ENCODE peak calls at places on chromosomes 12 and 14, in ten cellular contexts. B, A, F, W, V, G, J, C, K and P are unnamed samples. For H3K4me1, the result is how much of the 10 kb centered on the place peaks cover.

GRCh38 chr12:104579716-104580495 is 123.2 kb downstream of the CHST11 start:
- DNase-seq in B (no peak), A (no peak), F (no peak), W (no peak), V (no peak), G (no peak), J (no peak), C (no peak), K (no peak), P (no peak)

GRCh38 chr12:53053223-53054111 is 3.6 kb downstream of the TNS2 start:
- DNase-seq in B (peak), A (peak), F (peak), W (peak), V (peak), G (peak), J (peak), C (peak), K (peak), P (no peak)

GRCh38 chr14:22898302-22898894 is 15.4 kb downstream of the REM2 start:
- DNase-seq in B (no peak), A (no peak), F (no peak), W (no peak), V (no peak), G (no peak), J (no peak), C (no peak), K (no peak), P (no peak)

GRCh38 chr12:15522574-15523187 is 200.4 kb downstream of the PTPRO start:
- DNase-seq in B (no peak), A (peak), F (no peak), W (peak), V (no peak), G (peak), J (peak), C (no peak), K (no peak), P (no peak)

GRCh38 chr12:132286912-132287311 is 42.5 kb downstream of the GALNT9 start:
- DNase-seq in B (no peak), A (no peak), F (no peak), W (peak), V (no peak), G (no peak), J (no peak), C (no peak), K (no peak), P (peak)

GRCh38 chr12:85448548-85449139 is 168.6 kb downstream of the ALX1 start:
- DNase-seq in B (no peak), A (no peak), F (no peak), W (no peak), V (no peak), G (peak), J (no peak), C (no peak), K (no peak), P (no peak)

GRCh38 chr14:90499908-90500664 is 103.3 kb downstream of the CALM1 start:
- DNase-seq in B (no peak), A (no peak), F (no peak), W (no peak), V (no peak), G (no peak), J (peak), C (peak), K (no peak), P (peak)

GRCh38 chr14:35189422-35189821 is 67.1 kb downstream of the PRORP start:
- DNase-seq in B (no peak), A (no peak), F (no peak), W (no peak), V (no peak), G (no peak), J (no peak), C (no peak), K (no peak), P (no peak)

GRCh38 chr12:92098594-92099370 is 46.9 kb downstream of the BTG1 start:
- DNase-seq in B (no peak), A (no peak), F (no peak), W (no peak), V (no peak), G (no peak), J (no peak), C (no peak), K (no peak), P (no peak)

GRCh38 chr14:43005807-43006206 is 1399.1 kb downstream of the LRFN5 start:
- DNase-seq in B (no peak), A (no peak), F (no peak), W (no peak), V (no peak), G (no peak), J (no peak), C (no peak), K (no peak), P (no peak)

GRCh38 chr14:89351958-89352404 is 65.1 kb downstream of the FOXN3 start:
- DNase-seq in B (no peak), A (no peak), F (no peak), W (no peak), V (no peak), G (no peak), J (no peak), C (no peak), K (no peak), P (no peak)

GRCh38 chr14:74792249-74793039 is 29.3 kb downstream of the YLPM1 start:
- DNase-seq in B (no peak), A (no peak), F (peak), W (no peak), V (no peak), G (peak), J (peak), C (no peak), K (no peak), P (no peak)

GRCh38 chr12:15130521-15130920 is 90.7 kb downstream of the RERG start:
- DNase-seq in B (no peak), A (no peak), F (no peak), W (no peak), V (no peak), G (no peak), J (no peak), C (no peak), K (no peak), P (no peak)

GRCh38 chr12:57386187-57386720 is 44.6 kb downstream of the R3HDM2 start:
- DNase-seq in B (peak), A (no peak), F (no peak), W (no peak), V (no peak), G (no peak), J (no peak), C (no peak), K (no peak), P (no peak)

GRCh38 chr14:21734457-21735074 is 60.9 kb upstream of the OR4E1 start:
- DNase-seq in B (no peak), A (peak), F (peak), W (peak), V (no peak), G (peak), J (peak), C (no peak), K (no peak), P (no peak)

GRCh38 chr12:116996648-116997047 is 85.9 kb downstream of the FBXW8 start:
- DNase-seq in B (no peak), A (no peak), F (no peak), W (no peak), V (no peak), G (no peak), J (no peak), C (no peak), K (no peak), P (no peak)

GRCh38 chr12:112015938-112016337 is 2.7 kb downstream of the ERP29 start:
- DNase-seq in B (no peak), A (no peak), F (no peak), W (no peak), V (no peak), G (no peak), J (no peak), C (no peak), K (no peak), P (no peak)

GRCh38 chr14:30584058-30584630 is 25.2 kb downstream of the G2E3 start:
- DNase-seq in B (no peak), A (no peak), F (no peak), W (no peak), V (no peak), G (no peak), J (no peak), C (no peak), K (no peak), P (no peak)

GRCh38 chr12:52605542-52605941 is 4.3 kb upstream of the KRT72 start:
- DNase-seq in B (no peak), A (no peak), F (no peak), W (no peak), V (no peak), G (no peak), J (no peak), C (no peak), K (no peak), P (no peak)

GRCh38 chr12:64753427-64753826 is 5.8 kb downstream of the GNS start:
- DNase-seq in B (no peak), A (no peak), F (no peak), W (no peak), V (no peak), G (no peak), J (no peak), C (no peak), K (no peak), P (no peak)

GRCh38 chr12:64760808-64761573 is 1.8 kb upstream of the GNS start:
- DNase-seq in B (no peak), A (no peak), F (peak), W (no peak), V (no peak), G (no peak), J (no peak), C (no peak), K (no peak), P (no peak)

GRCh38 chr12:64759035-64759894 is at the start of gene GNS:
- DNase-seq in B (peak), A (peak), F (peak), W (peak), V (peak), G (peak), J (peak), C (peak), K (peak), P (peak)

GRCh38 chr12:64756371-64756770 is 2.8 kb downstream of the GNS start:
- DNase-seq in B (no peak), A (no peak), F (no peak), W (no peak), V (no peak), G (no peak), J (no peak), C (no peak), K (no peak), P (no peak)

GRCh38 chr12:64757778-64758177 is 1.4 kb downstream of the GNS start:
- DNase-seq in B (no peak), A (no peak), F (no peak), W (no peak), V (no peak), G (no peak), J (no peak), C (no peak), K (no peak), P (no peak)
- H3K27ac ChIP-seq in B (no peak), A (no peak), F (no peak), W (no peak), V (peak), G (no peak), J (no peak), C (peak), K (no peak), P (no peak)

GRCh38 chr12:2892246-2892645 is 1.6 kb downstream of the TULP3 start:
- DNase-seq in B (no peak), A (no peak), F (no peak), W (no peak), V (no peak), G (no peak), J (no peak), C (no peak), K (no peak), P (no peak)
- H3K4me1 ChIP-seq in B (under half), A (under half), F (under half), W (under half), V (half or more), G (under half), J (under half), C (under half), K (under half), P (under half)

GRCh38 chr12:38932320-38932719 is 26.9 kb upstream of the CPNE8 start:
- DNase-seq in B (no peak), A (no peak), F (no peak), W (no peak), V (no peak), G (no peak), J (no peak), C (no peak), K (no peak), P (no peak)
- H3K27ac ChIP-seq in B (no peak), A (no peak), F (no peak), W (no peak), V (no peak), G (no peak), J (no peak), C (no peak), K (no peak), P (no peak)

GRCh38 chr12:124544311-124544970 is 23.0 kb downstream of the NCOR2 start:
- DNase-seq in B (no peak), A (no peak), F (no peak), W (no peak), V (no peak), G (no peak), J (no peak), C (no peak), K (no peak), P (no peak)

GRCh38 chr12:124544983-124545382 is 22.4 kb downstream of the NCOR2 start:
- DNase-seq in B (no peak), A (no peak), F (no peak), W (no peak), V (no peak), G (no peak), J (no peak), C (no peak), K (no peak), P (no peak)

GRCh38 chr12:124543591-124544310 is 23.7 kb downstream of the NCOR2 start:
- DNase-seq in B (no peak), A (no peak), F (no peak), W (no peak), V (no peak), G (peak), J (no peak), C (no peak), K (no peak), P (no peak)

GRCh38 chr12:124547626-124548025 is 19.8 kb downstream of the NCOR2 start:
- DNase-seq in B (no peak), A (no peak), F (no peak), W (no peak), V (no peak), G (no peak), J (no peak), C (no peak), K (no peak), P (no peak)

DNA sequence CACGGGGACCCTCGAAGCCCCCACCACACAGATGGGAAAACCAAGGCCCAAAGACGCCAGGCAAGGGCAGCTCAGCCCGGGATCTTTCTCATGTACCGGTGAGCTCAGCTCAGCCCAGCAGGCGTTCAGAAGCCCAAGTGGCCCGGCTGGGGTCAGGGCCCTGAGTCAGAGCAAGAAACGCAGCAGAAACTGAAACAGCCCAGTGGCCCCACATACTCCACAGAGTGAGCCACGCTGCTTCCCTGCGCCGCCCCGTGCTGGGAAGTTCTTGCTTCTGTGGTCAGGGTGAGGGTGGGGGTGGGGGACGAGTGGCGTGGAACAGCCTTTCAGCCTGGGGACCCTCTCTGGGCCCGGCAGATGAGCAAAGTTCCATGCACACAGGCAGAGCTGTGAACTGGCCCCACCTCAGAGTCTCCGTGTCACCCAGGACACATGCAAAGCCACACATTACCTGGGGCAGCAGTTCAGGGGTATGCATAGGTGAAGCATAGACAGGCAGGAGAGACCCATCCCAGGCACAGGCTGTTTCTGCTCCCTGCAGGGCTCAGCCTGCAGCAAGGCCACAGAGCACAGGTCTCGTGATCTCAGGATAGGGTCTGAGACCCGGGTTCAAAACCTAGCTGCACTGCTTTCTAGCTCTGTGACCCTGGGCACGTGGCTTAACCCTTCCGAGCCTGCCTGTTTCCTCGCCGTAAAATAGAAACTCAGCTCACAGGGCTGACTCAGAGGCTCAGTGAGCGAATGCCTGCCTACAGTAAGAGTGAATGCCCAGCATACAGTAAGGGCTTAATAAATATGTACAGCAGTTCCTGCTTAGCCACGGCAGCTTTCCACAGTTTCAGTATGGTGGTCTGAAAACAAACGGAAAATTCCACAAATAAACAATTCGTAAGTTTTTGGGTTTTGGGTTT is 21.6 kb downstream of the NCOR2 start:
- DNase-seq in B (no peak), A (no peak), F (no peak), W (no peak), V (no peak), G (no peak), J (no peak), C (peak), K (no peak), P (no peak)
- H3K4me1 ChIP-seq in B (under half), A (under half), F (under half), W (under half), V (half or more), G (under half), J (under half), C (half or more), K (half or more), P (under half)

DNA sequence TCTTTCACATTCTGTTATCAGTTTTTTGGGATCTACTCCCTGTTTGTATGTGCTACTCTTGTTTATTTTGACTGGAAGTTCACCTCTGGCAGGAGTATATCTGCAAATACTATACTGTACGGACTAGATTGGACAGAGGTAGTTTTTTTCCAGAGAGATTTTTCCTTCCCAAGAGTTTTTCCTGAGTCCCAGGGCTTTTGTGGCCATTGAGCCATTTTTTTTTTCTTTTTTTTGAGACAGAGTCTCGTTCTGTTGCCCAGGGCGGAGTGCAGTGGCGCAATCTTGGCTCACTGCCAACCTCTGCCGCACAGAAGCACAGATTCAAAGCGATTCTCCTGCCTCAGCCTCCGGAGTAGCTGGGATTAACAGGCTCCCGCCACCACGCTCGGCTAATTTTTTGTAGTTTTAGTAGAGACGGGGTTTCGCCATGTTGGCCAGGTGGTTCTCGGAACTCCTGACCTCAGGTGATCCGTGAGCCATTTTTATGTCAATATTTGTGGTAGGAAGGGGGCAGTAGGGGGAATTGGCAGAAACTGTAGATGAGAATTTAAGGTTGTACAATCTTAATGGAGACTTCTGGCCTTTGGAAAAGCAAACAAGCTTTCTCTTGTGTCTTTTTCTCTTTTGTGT is 19.4 kb downstream of the KTN1 start:
- DNase-seq in B (no peak), A (no peak), F (no peak), W (peak), V (peak), G (no peak), J (no peak), C (peak), K (no peak), P (peak)
- H3K27ac ChIP-seq in B (no peak), A (no peak), F (no peak), W (peak), V (no peak), G (no peak), J (no peak), C (no peak), K (no peak), P (peak)

GRCh38 chr14:101351146-101351545 is 210.1 kb upstream of the DIO3 start:
- DNase-seq in B (no peak), A (no peak), F (no peak), W (no peak), V (no peak), G (no peak), J (no peak), C (no peak), K (no peak), P (no peak)
- H3K4me1 ChIP-seq in B (under half), A (under half), F (under half), W (under half), V (under half), G (under half), J (under half), C (under half), K (under half), P (under half)

DNA sequence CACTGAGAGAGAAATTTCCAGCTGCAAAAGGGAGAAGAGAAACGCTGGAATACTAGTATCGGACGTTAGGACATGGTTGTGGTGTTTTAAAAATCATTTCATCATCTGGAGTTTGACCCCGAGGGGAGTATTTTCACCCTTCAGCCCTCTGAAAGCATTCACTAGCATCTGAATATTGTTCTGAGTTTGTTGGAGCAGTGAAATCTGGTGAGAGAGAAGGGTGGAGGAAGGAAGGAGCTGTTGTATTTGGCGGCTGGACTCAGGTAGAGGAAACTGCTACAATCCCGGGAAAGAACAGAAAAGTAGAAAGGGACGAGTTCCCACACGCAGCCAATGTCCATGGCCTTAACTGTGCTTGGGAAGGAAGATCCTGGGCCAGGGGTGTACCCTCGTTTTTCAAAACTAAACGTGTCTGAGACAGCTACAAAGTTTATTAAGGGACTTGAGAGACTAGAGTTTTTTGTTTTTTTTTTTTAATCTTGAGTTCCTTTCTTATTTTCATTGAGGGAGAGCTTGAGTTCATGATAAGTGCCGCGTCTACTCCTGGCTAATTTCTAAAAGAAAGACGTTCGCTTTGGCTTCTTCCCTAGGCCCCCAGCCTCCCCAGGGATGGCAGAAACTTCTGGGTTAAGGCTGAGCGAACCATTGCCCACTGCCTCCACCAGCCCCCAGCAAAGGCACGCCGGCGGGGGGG is 870 bp upstream of the CDKN1B start:
- DNase-seq in B (no peak), A (peak), F (peak), W (no peak), V (peak), G (no peak), J (peak), C (no peak), K (peak), P (no peak)
- H3K27ac ChIP-seq in B (no peak), A (peak), F (peak), W (peak), V (peak), G (peak), J (peak), C (peak), K (peak), P (peak)

GRCh38 chr12:122889658-122890561 is 6.0 kb downstream of the VPS37B start:
- DNase-seq in B (no peak), A (no peak), F (no peak), W (no peak), V (no peak), G (no peak), J (no peak), C (no peak), K (no peak), P (no peak)
- H3K4me1 ChIP-seq in B (under half), A (under half), F (half or more), W (half or more), V (half or more), G (under half), J (under half), C (half or more), K (half or more), P (half or more)